ENCODE peak calls at places on chromosome 21, in four cellular contexts. R is A549, I is GM23338, G is heart right ventricle. P is an unnamed sample.

GRCh38 chr21:28737671-28738279 is 254.9 kb downstream of the LTN1 start:
- DNase-seq in G (no peak), I (no peak), R (no peak), P (no peak)

GRCh38 chr21:34887729-34888568 is 161.2 kb downstream of the RUNX1 start:
- DNase-seq in I (peak; percentile 35), G (peak; percentile 62), R (peak; percentile 72), P (peak; percentile 76)

GRCh38 chr21:28937737-28938136 is 54.9 kb downstream of the LTN1 start:
- DNase-seq in I (no peak), R (no peak), G (no peak), P (no peak)

GRCh38 chr21:41564871-41565281 is 56.9 kb upstream of the TMPRSS2 start:
- DNase-seq in R (peak; percentile 23), G (no peak), I (no peak), P (no peak)

GRCh38 chr21:27134513-27134912 is 167.6 kb upstream of the ADAMTS5 start:
- DNase-seq in R (no peak), G (no peak), I (no peak), P (no peak)

GRCh38 chr21:21714396-21714795 is 716.2 kb downstream of the NCAM2 start:
- DNase-seq in I (no peak), R (no peak), G (no peak), P (no peak)

GRCh38 chr21:43805275-43805800 is 16.0 kb downstream of the RRP1 start:
- DNase-seq in I (no peak), R (no peak), G (no peak), P (no peak)

GRCh38 chr21:31803039-31804007 is 69.5 kb upstream of the HUNK start:
- DNase-seq in G (no peak), I (no peak), R (no peak), P (no peak)

GRCh38 chr21:41160036-41160435 is 7.9 kb upstream of the BACE2 start:
- DNase-seq in G (no peak), R (no peak), I (no peak), P (no peak)

GRCh38 chr21:40053007-40053406 is 185.8 kb downstream of the PCP4 start:
- DNase-seq in I (no peak), G (peak; percentile 33), R (no peak), P (no peak)

GRCh38 chr21:17512245-17513213 is at the start of gene CXADR:
- DNase-seq in I (peak; percentile 95), G (peak; percentile 76), R (peak; percentile 81), P (peak; percentile 97)

GRCh38 chr21:45892156-45892919 is 89.2 kb upstream of the COL6A1 start:
- DNase-seq in R (no peak), G (no peak), I (no peak), P (no peak)

GRCh38 chr21:31335957-31336738 is 7.9 kb downstream of the TIAM1 start:
- DNase-seq in R (no peak), G (no peak), I (no peak), P (no peak)

GRCh38 chr21:14942801-14943490 is 121.9 kb downstream of the NRIP1 start:
- DNase-seq in G (no peak), I (no peak), R (no peak), P (no peak)

GRCh38 chr21:15820857-15821256 is 91.1 kb downstream of the USP25 start:
- DNase-seq in I (no peak), R (no peak), G (no peak), P (no peak)

GRCh38 chr21:30984897-30985296 is 53.4 kb downstream of the KRTAP19-8 start:
- DNase-seq in R (no peak), I (no peak), G (no peak), P (peak; percentile 55)

GRCh38 chr21:46618738-46619369 is 14.0 kb upstream of the S100B start:
- DNase-seq in R (no peak), G (no peak), I (no peak), P (no peak)

GRCh38 chr21:29943885-29944284 is 4.1 kb upstream of the GRIK1 start:
- DNase-seq in G (no peak), I (peak; percentile 30), R (no peak), P (peak; percentile 51)

GRCh38 chr21:15210235-15210678 is 145.5 kb upstream of the NRIP1 start:
- DNase-seq in I (no peak), G (peak; percentile 29), R (peak; percentile 92), P (peak; percentile 49)

GRCh38 chr21:40179167-40179566 is 311.9 kb downstream of the PCP4 start:
- DNase-seq in G (no peak), I (no peak), R (no peak), P (no peak)

GRCh38 chr21:34688145-34688544 is 19.4 kb downstream of the CLIC6 start:
- DNase-seq in R (peak; percentile 18), I (peak; percentile 84), G (no peak), P (no peak)

GRCh38 chr21:25283720-25284119 is 323.6 kb downstream of the MRPL39 start:
- DNase-seq in G (no peak), R (peak; percentile 1), I (peak; percentile 84), P (peak; percentile 49)

GRCh38 chr21:24428539-24429186 is 1178.6 kb downstream of the MRPL39 start:
- DNase-seq in R (no peak), I (no peak), G (no peak), P (no peak)

GRCh38 chr21:9760398-9761074 is 760.8 kb upstream of the TPTE start:
- DNase-seq in I (no peak), G (no peak), R (no peak), P (no peak)

GRCh38 chr21:23401278-23401677 is 2206.0 kb downstream of the MRPL39 start:
- DNase-seq in G (no peak), I (peak; percentile 58), R (peak; percentile 0), P (no peak)

GRCh38 chr21:28892550-28893111 is 100.0 kb downstream of the LTN1 start:
- DNase-seq in R (no peak), I (no peak), G (no peak), P (no peak)

GRCh38 chr21:15063821-15064575 is 802 bp downstream of the NRIP1 start:
- DNase-seq in G (peak; percentile 65), I (peak; percentile 66), R (no peak), P (peak; percentile 79)

GRCh38 chr21:14273736-14274538 is 58.0 kb downstream of the RBM11 start:
- DNase-seq in I (peak; percentile 72), R (no peak), G (peak; percentile 71), P (peak; percentile 85)

GRCh38 chr21:25496825-25497482 is 110.3 kb downstream of the MRPL39 start:
- DNase-seq in R (no peak), G (no peak), I (no peak), P (no peak)

GRCh38 chr21:29190920-29191319 is 60.5 kb downstream of the MAP3K7CL start:
- DNase-seq in R (peak; percentile 39), I (no peak), G (no peak), P (no peak)

GRCh38 chr21:28605138-28605537 is 387.5 kb downstream of the LTN1 start:
- DNase-seq in I (no peak), G (no peak), R (no peak), P (no peak)

GRCh38 chr21:30372139-30372770 is at the start of gene KRTAP13-2:
- DNase-seq in I (no peak), R (no peak), G (no peak), P (no peak)

GRCh38 chr21:29382029-29382654 is 83.4 kb downstream of the BACH1 start:
- DNase-seq in I (no peak), G (no peak), R (no peak), P (no peak)

GRCh38 chr21:25639922-25640670 is 1.0 kb downstream of the JAM2 start:
- DNase-seq in R (no peak), G (peak; percentile 34), I (peak; percentile 74), P (peak; percentile 75)

GRCh38 chr21:17352937-17353655 is 159.7 kb upstream of the CXADR start:
- DNase-seq in R (no peak), G (no peak), I (no peak), P (no peak)

GRCh38 chr21:25457411-25457810 is 149.9 kb downstream of the MRPL39 start:
- DNase-seq in I (no peak), G (no peak), R (no peak), P (no peak)

GRCh38 chr21:29053656-29054055 is 19.8 kb downstream of the CCT8 start:
- DNase-seq in I (no peak), G (no peak), R (no peak), P (no peak)

GRCh38 chr21:44872266-44872567 is 1.3 kb downstream of the PTTG1IP start:
- DNase-seq in R (no peak), I (no peak), G (no peak), P (no peak)
- H3K4me1 ChIP-seq in R (peaks cover 56% of the 10 kb centered on the region), I (peaks cover 36% of the 10 kb centered on the region), G (peaks cover 72% of the 10 kb centered on the region), P (peaks cover 29% of the 10 kb centered on the region)

DNA sequence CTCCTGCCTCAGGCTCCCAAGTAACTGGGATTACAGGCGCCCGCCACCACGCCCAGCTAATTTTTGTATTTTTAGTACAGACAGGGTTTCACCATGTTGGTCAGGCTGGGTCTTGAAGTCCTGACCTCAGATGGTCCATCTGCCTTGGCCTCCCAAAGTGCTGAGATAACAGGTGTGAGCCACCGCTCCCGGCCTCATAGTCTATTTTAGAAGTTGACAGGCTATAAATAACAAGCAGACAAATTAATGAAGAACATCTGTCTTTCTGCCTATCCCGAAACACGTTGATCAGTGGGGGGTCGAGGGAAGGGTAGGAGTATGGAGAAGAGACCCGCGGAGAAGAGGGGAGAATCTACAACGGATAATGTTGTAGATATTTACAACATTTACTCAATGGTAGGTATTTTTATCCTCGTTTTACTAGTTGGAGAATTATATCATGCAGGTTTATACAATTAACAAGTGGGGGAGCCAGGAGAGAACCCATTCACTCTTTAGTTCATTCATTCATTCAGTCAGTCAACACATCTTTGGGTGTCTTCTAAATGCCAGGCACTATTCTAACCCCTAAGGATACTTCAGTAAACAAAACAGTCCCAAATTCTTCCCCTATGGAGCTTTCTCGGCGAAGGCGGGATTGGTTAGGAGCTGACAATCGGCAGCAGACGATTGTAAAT is 501 bp upstream of the IFNAR2 start:
- DNase-seq in R (no peak), I (peak; percentile 15), G (no peak), P (no peak)
- H3K4me3 ChIP-seq in R (peak overlapping the region; percentile 78), I (peak overlapping the region; percentile 93), G (peak overlapping the region; percentile 98), P (peak overlapping the region; percentile 66)

DNA sequence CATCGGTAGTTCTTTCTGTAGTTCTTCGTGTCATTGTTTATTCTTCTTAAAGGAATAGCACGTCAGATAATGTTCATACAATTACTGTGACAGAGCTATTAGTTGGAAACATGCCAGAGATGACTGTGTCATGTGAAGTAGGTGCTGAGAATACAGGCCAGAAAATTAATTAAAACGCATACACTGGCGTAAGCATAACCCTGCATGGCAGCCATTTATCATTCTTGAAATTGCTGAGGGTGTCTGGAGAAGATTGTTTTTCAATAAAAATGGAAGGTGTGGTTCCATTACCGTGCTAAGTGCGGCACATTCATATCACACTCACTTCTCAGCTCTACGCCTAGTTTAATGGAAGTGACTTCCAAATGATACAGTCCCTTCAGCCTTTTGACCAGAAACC is 7.8 kb downstream of the ETS2 start:
- DNase-seq in I (no peak), G (no peak), R (no peak), P (no peak)
- H3K27ac ChIP-seq in I (peak overlapping the region; percentile 51), G (no peak overlapping the region), R (no peak overlapping the region), P (no peak overlapping the region)

DNA sequence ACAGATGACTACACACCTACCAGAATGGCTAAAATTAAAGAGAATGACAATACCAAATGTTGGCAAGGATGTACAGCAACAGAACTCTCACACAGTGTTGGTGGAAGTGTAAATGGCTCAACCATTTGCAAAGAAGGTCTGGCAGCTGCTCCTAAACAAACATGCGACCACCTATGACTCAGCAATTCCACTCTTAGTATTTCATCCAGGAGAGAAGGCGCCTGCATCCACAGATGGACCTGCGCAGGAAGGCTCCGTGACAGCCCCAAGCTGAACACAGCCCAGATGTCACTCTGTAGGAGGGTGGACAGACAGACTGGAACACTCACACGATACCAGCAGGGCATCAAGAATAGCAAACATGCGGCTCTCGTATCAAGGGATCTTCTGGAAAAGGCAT is 6.7 kb downstream of the PTTG1IP start:
- DNase-seq in G (peak; percentile 10), I (no peak), R (no peak), P (no peak)
- H3K4me1 ChIP-seq in G (peaks cover 76% of the 10 kb centered on the region), I (peaks cover 25% of the 10 kb centered on the region), R (peaks cover 54% of the 10 kb centered on the region), P (peaks cover 31% of the 10 kb centered on the region)

GRCh38 chr21:42614391-42614790 is 39.0 kb upstream of the PDE9A start:
- DNase-seq in I (no peak), R (no peak), G (no peak), P (no peak)
- H3K4me3 ChIP-seq in I (no peak overlapping the region), R (no peak overlapping the region), G (no peak overlapping the region), P (no peak overlapping the region)

P was measured in endodermal cell.